ENCODE peak calls at places on chromosomes 7 and 10, in nine cellular contexts. W, X, Q, T, J, F, K, A and U are unnamed samples.

GRCh38 chr10:12333382-12334185 is 15.8 kb upstream of the CAMK1D start:
- DNase-seq in W (peak; percentile 98), X (peak; percentile 51), Q (peak; percentile 72), T (no peak), J (peak; percentile 89), F (peak; percentile 79), K (no peak), A (peak; percentile 77), U (no peak)

GRCh38 chr7:68793513-68793912 is 804.8 kb upstream of the AUTS2 start:
- DNase-seq in W (no peak), X (no peak), Q (no peak), T (no peak), J (no peak), F (no peak), K (no peak), A (no peak), U (no peak)

GRCh38 chr7:109003742-109004141 is 434.1 kb downstream of the DNAJB9 start:
- DNase-seq in W (no peak), X (no peak), Q (no peak), T (no peak), J (peak; percentile 46), F (peak; percentile 16), K (no peak), A (no peak), U (no peak)

GRCh38 chr7:28203498-28204240 is 23.1 kb upstream of the JAZF1 start:
- DNase-seq in W (peak; percentile 33), X (no peak), Q (no peak), T (no peak), J (no peak), F (no peak), K (no peak), A (no peak), U (no peak)

GRCh38 chr7:33452805-33453502 is 323.6 kb downstream of the BBS9 start:
- DNase-seq in W (peak; percentile 50), X (no peak), Q (no peak), T (no peak), J (no peak), F (no peak), K (no peak), A (no peak), U (no peak)

GRCh38 chr10:29858352-29859267 is 200.8 kb downstream of the JCAD start:
- DNase-seq in W (peak; percentile 80), X (peak; percentile 65), Q (no peak), T (peak; percentile 78), J (peak; percentile 58), F (peak; percentile 73), K (peak; percentile 93), A (peak; percentile 31), U (no peak)

GRCh38 chr10:34576789-34577188 is 238.3 kb downstream of the PARD3 start:
- DNase-seq in W (no peak), X (no peak), Q (no peak), T (no peak), J (no peak), F (no peak), K (no peak), A (peak; percentile 25), U (no peak)

GRCh38 chr10:3090914-3091313 is 23.6 kb downstream of the PFKP start:
- DNase-seq in W (peak; percentile 76), X (peak; percentile 60), Q (no peak), T (peak; percentile 79), J (peak; percentile 34), F (peak; percentile 66), K (peak; percentile 83), A (no peak), U (no peak)

GRCh38 chr7:121755286-121755685 is 117.7 kb upstream of the PTPRZ1 start:
- DNase-seq in W (peak; percentile 15), X (no peak), Q (no peak), T (no peak), J (no peak), F (no peak), K (peak; percentile 33), A (no peak), U (no peak)

GRCh38 chr7:50866343-50867047 is 83.8 kb upstream of the GRB10 start:
- DNase-seq in W (no peak), X (no peak), Q (no peak), T (no peak), J (no peak), F (no peak), K (no peak), A (no peak), U (peak; percentile 66)

GRCh38 chr7:45072131-45073030 is 16.4 kb downstream of the NACAD start:
- DNase-seq in W (no peak), X (no peak), Q (no peak), T (no peak), J (no peak), F (no peak), K (no peak), A (peak; percentile 65), U (no peak)

GRCh38 chr10:126397640-126398382 is 9.5 kb upstream of the ADAM12 start:
- DNase-seq in W (peak; percentile 96), X (no peak), Q (no peak), T (peak; percentile 79), J (no peak), F (no peak), K (no peak), A (peak; percentile 48), U (no peak)

GRCh38 chr10:70247360-70247759 is 14.1 kb upstream of the PPA1 start:
- DNase-seq in W (no peak), X (no peak), Q (no peak), T (no peak), J (no peak), F (no peak), K (no peak), A (no peak), U (no peak)
- H3K27me3 ChIP-seq in W (peaks cover 53% of the 10 kb centered on the region), X (peaks cover 16% of the 10 kb centered on the region), Q (no peaks in the 10 kb centered on the region), T (peaks cover 22% of the 10 kb centered on the region), J (no peaks in the 10 kb centered on the region), F (no peaks in the 10 kb centered on the region), K (peaks cover 11% of the 10 kb centered on the region), A (peaks cover 48% of the 10 kb centered on the region), U (peaks cover 18% of the 10 kb centered on the region)

DNA sequence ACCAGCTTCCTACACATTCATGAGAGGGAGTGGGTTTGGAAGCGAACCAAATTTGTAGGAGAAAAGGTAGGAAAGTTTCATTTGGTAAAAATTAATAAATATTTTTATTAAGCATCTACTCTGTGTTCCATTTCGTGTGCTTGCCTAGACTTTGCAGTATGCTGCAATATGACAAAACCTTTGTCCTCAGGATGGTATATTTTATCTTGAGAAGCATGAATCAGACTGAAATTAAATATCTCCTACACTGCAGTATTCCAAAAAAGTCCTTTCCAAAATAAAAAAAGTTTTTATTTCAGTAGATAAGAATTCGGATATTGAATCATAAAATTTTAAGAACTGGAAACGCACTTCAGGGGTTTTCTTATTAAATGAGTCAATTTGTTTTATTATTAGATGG is 47.7 kb downstream of the ANK3 start:
- DNase-seq in W (no peak), X (no peak), Q (no peak), T (no peak), J (no peak), F (no peak), K (no peak), A (no peak), U (no peak)
- H3K4me1 ChIP-seq in W (no peaks in the 10 kb centered on the region), X (no peaks in the 10 kb centered on the region), Q (no peaks in the 10 kb centered on the region), T (no peaks in the 10 kb centered on the region), J (peaks cover 7% of the 10 kb centered on the region), F (no peaks in the 10 kb centered on the region), K (no peaks in the 10 kb centered on the region), A (no peaks in the 10 kb centered on the region), U (peaks cover 11% of the 10 kb centered on the region)

DNA sequence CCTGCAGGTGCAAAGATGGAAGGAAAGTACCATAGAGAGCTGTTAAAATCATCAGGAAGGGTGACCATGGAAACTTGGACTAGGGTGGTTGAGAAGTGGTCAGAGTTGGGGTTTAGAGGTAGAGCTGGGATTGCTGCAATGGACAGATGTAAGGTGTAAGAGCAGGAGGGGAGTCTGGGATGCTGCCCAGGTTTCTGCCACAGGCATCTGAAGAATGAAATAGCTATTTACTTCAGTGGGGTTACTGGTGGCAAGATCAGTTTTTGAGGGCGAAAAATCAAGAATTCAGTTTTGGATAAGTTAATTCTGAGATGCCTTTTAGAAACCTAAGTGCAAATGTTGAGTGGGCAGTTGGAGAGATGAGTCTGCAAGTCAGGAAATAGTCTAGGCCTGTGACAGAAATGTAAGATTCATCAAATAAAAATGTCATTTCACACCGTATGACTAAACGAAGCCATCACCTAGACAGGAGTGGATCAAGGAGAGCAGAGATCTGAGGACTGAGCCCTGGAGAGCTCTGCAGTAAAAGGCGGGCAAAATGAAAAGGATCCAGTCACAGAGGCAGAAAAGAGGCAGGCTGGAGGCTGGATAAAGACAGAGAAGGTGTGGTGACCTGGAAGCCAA is 22.7 kb upstream of the TOMM7 start:
- DNase-seq in W (peak; percentile 53), X (no peak), Q (no peak), T (no peak), J (no peak), F (no peak), K (no peak), A (no peak), U (no peak)
- H3K27me3 ChIP-seq in W (no peaks in the 10 kb centered on the region), X (no peaks in the 10 kb centered on the region), Q (no peaks in the 10 kb centered on the region), T (no peaks in the 10 kb centered on the region), J (no peaks in the 10 kb centered on the region), F (no peaks in the 10 kb centered on the region), K (no peaks in the 10 kb centered on the region), A (peaks cover 25% of the 10 kb centered on the region), U (no peaks in the 10 kb centered on the region)

GRCh38 chr10:71718165-71718678 is 1.4 kb downstream of the C10orf105 start:
- DNase-seq in W (no peak), X (no peak), Q (no peak), T (no peak), J (no peak), F (no peak), K (no peak), A (no peak), U (no peak)

GRCh38 chr10:71717756-71718065 is 1.9 kb downstream of the C10orf105 start:
- DNase-seq in W (no peak), X (no peak), Q (no peak), T (no peak), J (no peak), F (no peak), K (no peak), A (no peak), U (no peak)

GRCh38 chr10:71716406-71716805 is 3.2 kb downstream of the C10orf105 start:
- DNase-seq in W (no peak), X (no peak), Q (peak; percentile 0), T (no peak), J (no peak), F (no peak), K (no peak), A (no peak), U (no peak)

GRCh38 chr10:71715860-71716259 is 3.7 kb downstream of the C10orf105 start:
- DNase-seq in W (no peak), X (no peak), Q (peak; percentile 12), T (no peak), J (no peak), F (no peak), K (no peak), A (no peak), U (no peak)

DNA sequence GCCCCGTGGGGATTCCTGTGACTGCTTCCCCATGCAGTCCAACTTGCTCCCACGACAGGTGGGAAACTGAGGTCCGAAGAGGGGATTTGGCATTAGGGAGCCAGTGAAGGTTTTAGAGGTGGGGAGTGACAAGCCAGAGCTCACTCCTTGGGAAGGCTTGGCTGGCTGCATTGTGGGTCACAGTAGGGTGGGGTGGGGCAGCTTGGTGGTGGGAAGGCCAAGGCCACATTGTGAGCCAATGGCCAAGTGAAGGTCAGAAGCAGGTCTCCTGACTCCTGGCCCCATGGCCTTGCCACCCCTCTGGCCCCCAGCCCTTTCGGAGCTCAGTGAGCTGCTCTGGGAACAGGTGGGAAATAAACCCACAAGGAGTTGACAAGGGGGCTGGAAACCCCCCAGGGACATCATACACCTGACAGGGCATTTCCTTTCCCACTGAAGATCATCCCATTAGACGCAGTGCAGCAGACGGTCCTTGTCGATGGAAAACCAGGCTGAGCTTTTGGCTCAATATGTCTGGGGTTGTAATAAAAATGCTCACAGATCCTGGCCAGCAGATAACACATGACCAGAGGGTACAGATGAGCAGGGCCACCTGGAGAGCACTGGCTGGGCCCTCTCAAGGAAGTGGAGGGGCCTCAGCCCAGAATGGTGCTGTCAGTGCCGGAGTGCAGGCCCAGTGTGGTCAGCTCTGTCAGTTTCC is 2.4 kb downstream of the C10orf105 start:
- DNase-seq in W (no peak), X (no peak), Q (no peak), T (no peak), J (no peak), F (no peak), K (no peak), A (peak; percentile 73), U (no peak)
- H3K4me1 ChIP-seq in W (peaks cover 22% of the 10 kb centered on the region), X (peaks cover 77% of the 10 kb centered on the region), Q (peaks cover 74% of the 10 kb centered on the region), T (no peaks in the 10 kb centered on the region), J (peaks cover 8% of the 10 kb centered on the region), F (peaks cover 16% of the 10 kb centered on the region), K (peaks cover 8% of the 10 kb centered on the region), A (peaks cover 41% of the 10 kb centered on the region), U (no peaks in the 10 kb centered on the region)